ENCODE peak calls at places on chromosomes 5 and 9, in four cellular contexts. One of them, this sample, is unnamed.

GRCh38 chr9:34216325-34216724 is 37.5 kb downstream of the UBAP1 start:
- DNase-seq in HepG2: no peak
- DNase-seq in GM12878: no peak
- DNase-seq in H1: no peak
- DNase-seq in this sample: no peak

GRCh38 chr5:124461857-124462423 is 284.5 kb downstream of the ZNF608 start:
- DNase-seq in GM12878: no peak
- DNase-seq in HepG2: no peak
- DNase-seq in H1: no peak
- DNase-seq in this sample: no peak

GRCh38 chr5:151772029-151772867 is 494 bp downstream of the G3BP1 start:
- DNase-seq in GM12878: no peak
- DNase-seq in HepG2: peak; percentile 23
- DNase-seq in H1: no peak
- DNase-seq in this sample: peak; percentile 27

GRCh38 chr9:137974746-137975526 is 97.4 kb downstream of the CACNA1B start:
- DNase-seq in H1: no peak
- DNase-seq in GM12878: no peak
- DNase-seq in HepG2: no peak
- DNase-seq in this sample: no peak

GRCh38 chr5:59174248-59174844 is 591.5 kb downstream of the RAB3C start:
- DNase-seq in H1: no peak
- DNase-seq in HepG2: peak; percentile 63
- DNase-seq in GM12878: no peak
- DNase-seq in this sample: no peak

GRCh38 chr5:172107606-172108005 is 80.4 kb downstream of the STK10 start:
- DNase-seq in HepG2: no peak
- DNase-seq in H1: no peak
- DNase-seq in GM12878: no peak
- DNase-seq in this sample: no peak

GRCh38 chr5:138212828-138213160 is 329 bp downstream of the CDC23 start:
- DNase-seq in H1: no peak
- DNase-seq in HepG2: no peak
- DNase-seq in GM12878: no peak
- DNase-seq in this sample: peak; percentile 25

GRCh38 chr5:90911169-90911568 is 352.6 kb downstream of the ADGRV1 start:
- DNase-seq in H1: no peak
- DNase-seq in GM12878: no peak
- DNase-seq in HepG2: peak; percentile 88
- DNase-seq in this sample: no peak

GRCh38 chr9:36030871-36031270 is 5.8 kb upstream of the RECK start:
- DNase-seq in HepG2: no peak
- DNase-seq in H1: no peak
- DNase-seq in GM12878: no peak
- DNase-seq in this sample: no peak

GRCh38 chr5:43363445-43364152 is 48.6 kb downstream of the CCL28 start:
- DNase-seq in GM12878: no peak
- DNase-seq in H1: no peak
- DNase-seq in HepG2: no peak
- DNase-seq in this sample: no peak

GRCh38 chr5:176660860-176661641 is 13.8 kb downstream of the TSPAN17 start:
- DNase-seq in H1: peak; percentile 80
- DNase-seq in GM12878: peak; percentile 16
- DNase-seq in HepG2: peak; percentile 65
- DNase-seq in this sample: peak; percentile 90

GRCh38 chr5:89697581-89697980 is 712.0 kb downstream of the CETN3 start:
- DNase-seq in GM12878: no peak
- DNase-seq in H1: no peak
- DNase-seq in HepG2: no peak
- DNase-seq in this sample: no peak

GRCh38 chr9:15982182-15982581 is 429.3 kb downstream of the CCDC171 start:
- DNase-seq in H1: no peak
- DNase-seq in GM12878: no peak
- DNase-seq in HepG2: no peak
- DNase-seq in this sample: no peak

GRCh38 chr5:9441610-9442009 is 104.3 kb downstream of the SEMA5A start:
- DNase-seq in HepG2: no peak
- DNase-seq in H1: no peak
- DNase-seq in GM12878: no peak
- DNase-seq in this sample: no peak

GRCh38 chr5:16312786-16313185 is 133.2 kb upstream of the MARCHF11 start:
- DNase-seq in HepG2: no peak
- DNase-seq in H1: no peak
- DNase-seq in GM12878: no peak
- DNase-seq in this sample: no peak

GRCh38 chr9:123048748-123049147 is 15.3 kb downstream of the GPR21 start:
- DNase-seq in HepG2: no peak
- DNase-seq in H1: no peak
- DNase-seq in GM12878: no peak
- DNase-seq in this sample: no peak

GRCh38 chr5:55850839-55851674 is at the start of gene IL31RA:
- DNase-seq in HepG2: peak; percentile 11
- DNase-seq in H1: no peak
- DNase-seq in GM12878: no peak
- DNase-seq in this sample: no peak

GRCh38 chr9:36717276-36717675 is 144.6 kb downstream of the MELK start:
- DNase-seq in HepG2: no peak
- DNase-seq in GM12878: no peak
- DNase-seq in H1: no peak
- DNase-seq in this sample: no peak

GRCh38 chr5:69024241-69024651 is 69.6 kb upstream of the SLC30A5 start:
- DNase-seq in HepG2: peak; percentile 58
- DNase-seq in H1: no peak
- DNase-seq in GM12878: no peak
- DNase-seq in this sample: peak; percentile 56

GRCh38 chr5:132228241-132229035 is 785 bp upstream of the P4HA2 start:
- DNase-seq in HepG2: no peak
- DNase-seq in H1: no peak
- DNase-seq in GM12878: no peak
- DNase-seq in this sample: no peak

GRCh38 chr9:15873573-15874177 is 320.8 kb downstream of the CCDC171 start:
- DNase-seq in GM12878: no peak
- DNase-seq in HepG2: peak; percentile 33
- DNase-seq in H1: no peak
- DNase-seq in this sample: peak; percentile 4

GRCh38 chr5:6686916-6687409 is 26.3 kb upstream of the TENT4A start:
- DNase-seq in HepG2: peak; percentile 42
- DNase-seq in GM12878: no peak
- DNase-seq in H1: no peak
- DNase-seq in this sample: no peak

GRCh38 chr5:77957-78804 is 13.8 kb upstream of the PLEKHG4B start:
- DNase-seq in H1: no peak
- DNase-seq in GM12878: no peak
- DNase-seq in HepG2: peak; percentile 32
- DNase-seq in this sample: peak; percentile 56

GRCh38 chr5:142902188-142902965 is 132.2 kb downstream of the ARHGAP26 start:
- DNase-seq in HepG2: no peak
- DNase-seq in GM12878: no peak
- DNase-seq in H1: no peak
- DNase-seq in this sample: no peak

GRCh38 chr9:130627896-130628792 is 36.2 kb upstream of the PRDM12 start:
- DNase-seq in HepG2: no peak
- DNase-seq in GM12878: no peak
- DNase-seq in H1: no peak
- DNase-seq in this sample: no peak

GRCh38 chr5:82234880-82235279 is 43.3 kb downstream of the RPS23 start:
- DNase-seq in GM12878: no peak
- DNase-seq in H1: no peak
- DNase-seq in HepG2: no peak
- DNase-seq in this sample: no peak

GRCh38 chr5:165497707-165498106 is 1992.3 kb downstream of the MAT2B start:
- DNase-seq in H1: peak; percentile 7
- DNase-seq in GM12878: no peak
- DNase-seq in HepG2: no peak
- DNase-seq in this sample: no peak

GRCh38 chr5:138874241-138874640 is 894 bp downstream of the LRRTM2 start:
- DNase-seq in H1: no peak
- DNase-seq in HepG2: no peak
- DNase-seq in GM12878: no peak
- DNase-seq in this sample: no peak

GRCh38 chr9:130423272-130423671 is 21.5 kb upstream of the ASS1 start:
- DNase-seq in H1: no peak
- DNase-seq in HepG2: no peak
- DNase-seq in GM12878: no peak
- DNase-seq in this sample: no peak

GRCh38 chr5:110957934-110958333 is 113.6 kb upstream of the TSLP start:
- DNase-seq in HepG2: no peak
- DNase-seq in GM12878: no peak
- DNase-seq in H1: no peak
- DNase-seq in this sample: no peak

GRCh38 chr9:104339692-104340091 is 164.4 kb upstream of the OR13F1 start:
- DNase-seq in GM12878: no peak
- DNase-seq in HepG2: no peak
- DNase-seq in H1: no peak
- DNase-seq in this sample: no peak

GRCh38 chr5:29939988-29940387 is 1253.5 kb upstream of the CDH6 start:
- DNase-seq in HepG2: no peak
- DNase-seq in H1: no peak
- DNase-seq in GM12878: no peak
- DNase-seq in this sample: no peak

GRCh38 chr9:77384406-77384805 is 207.1 kb downstream of the VPS13A start:
- DNase-seq in HepG2: no peak
- DNase-seq in GM12878: no peak
- DNase-seq in H1: no peak
- DNase-seq in this sample: no peak

GRCh38 chr9:122095010-122095767 is 2.1 kb upstream of the TTLL11 start:
- DNase-seq in HepG2: peak; percentile 48
- DNase-seq in H1: no peak
- DNase-seq in GM12878: no peak
- DNase-seq in this sample: peak; percentile 81

GRCh38 chr5:11105706-11106105 is 344.7 kb upstream of the DAP start:
- DNase-seq in HepG2: no peak
- DNase-seq in GM12878: no peak
- DNase-seq in H1: no peak
- DNase-seq in this sample: no peak

GRCh38 chr5:57177479-57178156 is 3.8 kb downstream of the GPBP1 start:
- DNase-seq in GM12878: no peak
- DNase-seq in HepG2: no peak
- DNase-seq in H1: no peak
- DNase-seq in this sample: no peak
- H4K20me1 ChIP-seq in GM12878: peaks cover 10% of the 10 kb centered on the region
- H4K20me1 ChIP-seq in HepG2: peaks cover 66% of the 10 kb centered on the region
- H4K20me1 ChIP-seq in H1: peaks cover 43% of the 10 kb centered on the region
- H4K20me1 ChIP-seq in this sample: peaks cover 46% of the 10 kb centered on the region

DNA sequence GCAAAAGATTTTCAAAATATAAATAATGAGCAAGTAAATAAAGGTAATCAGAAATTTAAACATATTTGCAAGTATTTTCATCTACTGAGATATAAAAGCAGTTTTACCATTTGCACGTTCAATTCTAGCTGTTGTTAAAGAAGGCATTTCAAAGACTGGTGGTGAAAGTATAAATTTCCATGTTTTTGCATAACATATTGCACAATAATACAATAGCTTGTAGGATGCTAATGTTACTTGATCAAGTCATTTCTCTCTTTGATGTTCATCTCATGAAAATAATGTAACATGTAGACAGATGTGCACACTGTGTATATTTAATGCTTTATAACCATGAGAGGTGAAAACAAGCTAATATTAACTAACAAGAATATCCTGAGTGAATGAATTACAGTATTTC is 651.9 kb downstream of the CDH9 start:
- DNase-seq in H1: no peak
- DNase-seq in GM12878: no peak
- DNase-seq in HepG2: no peak
- DNase-seq in this sample: no peak
- TF ChIP-seq HDAC6 in H1: no peak
- TF ChIP-seq HDAC6 in GM12878: no peak
- TF ChIP-seq HDAC6 in HepG2: no peak
- TF ChIP-seq HDAC6 in this sample: no peak

DNA sequence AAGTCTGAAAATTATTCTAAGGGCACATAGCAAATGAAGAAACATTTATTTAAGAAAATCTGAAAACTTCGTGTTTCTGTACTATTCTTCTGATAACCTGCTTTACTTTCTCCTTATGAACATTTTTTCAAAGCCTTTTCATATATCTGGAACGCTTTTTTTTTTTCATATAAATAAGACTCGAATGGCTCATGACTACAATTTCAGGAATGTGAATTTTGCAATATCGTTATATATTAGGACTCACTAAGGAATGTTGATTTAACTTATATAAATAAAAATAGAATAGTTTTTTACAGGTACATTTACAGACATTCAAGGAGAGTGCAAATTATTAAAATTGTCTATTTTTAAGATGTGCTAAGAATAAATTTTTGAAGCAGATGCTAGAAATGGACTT is 42.9 kb downstream of the GPBP1 start:
- DNase-seq in H1: no peak
- DNase-seq in HepG2: no peak
- DNase-seq in GM12878: no peak
- DNase-seq in this sample: no peak
- H4K20me1 ChIP-seq in H1: peaks cover 11% of the 10 kb centered on the region
- H4K20me1 ChIP-seq in HepG2: peaks cover 37% of the 10 kb centered on the region
- H4K20me1 ChIP-seq in GM12878: peaks cover 5% of the 10 kb centered on the region
- H4K20me1 ChIP-seq in this sample: peaks cover 7% of the 10 kb centered on the region

DNA sequence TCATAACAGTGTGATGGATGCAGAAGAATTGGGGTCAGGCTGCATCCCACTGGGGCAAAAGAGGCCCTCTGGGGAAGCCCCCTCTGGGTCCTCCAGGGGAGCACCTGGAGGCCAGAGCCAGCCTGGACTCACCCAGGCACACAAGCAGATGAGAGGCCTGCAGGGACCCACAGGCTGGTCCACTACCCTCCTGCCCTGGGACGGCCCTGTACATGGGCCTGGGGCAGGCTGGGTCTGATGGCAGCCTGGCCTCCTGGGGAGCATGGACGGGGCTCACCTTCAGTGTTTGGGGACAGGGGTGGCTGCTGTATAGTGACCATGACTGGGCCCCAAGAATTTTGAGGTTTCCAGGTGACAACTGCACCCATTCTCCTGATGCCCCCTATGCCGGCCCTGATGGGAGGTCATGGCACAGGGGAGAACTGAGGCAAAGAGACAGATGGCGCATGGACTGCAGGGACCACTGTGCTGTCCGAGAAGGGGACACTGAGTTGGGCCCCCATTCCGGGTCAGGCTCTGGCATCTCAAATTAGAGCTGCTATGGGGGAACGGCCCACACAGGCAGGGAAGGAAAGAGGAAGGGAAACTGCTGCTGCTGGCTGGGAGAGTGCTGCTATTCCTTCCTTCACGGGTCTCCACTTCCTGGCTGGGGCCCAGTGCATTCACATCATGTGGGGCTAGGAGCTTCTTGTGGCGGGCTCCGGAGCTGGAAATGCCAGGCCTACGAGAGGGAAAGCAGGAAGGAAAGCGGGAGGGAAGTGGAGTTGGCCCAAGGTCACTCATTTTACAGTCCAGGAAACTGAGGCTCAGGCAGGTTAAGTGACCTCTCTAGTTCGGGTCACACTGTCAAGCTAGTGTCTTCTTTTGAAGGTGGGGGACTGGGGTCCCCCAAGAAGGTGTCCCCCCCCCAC is 1.5 kb upstream of the CARD19 start:
- DNase-seq in H1: no peak
- DNase-seq in HepG2: no peak
- DNase-seq in GM12878: no peak
- DNase-seq in this sample: no peak
- TF ChIP-seq HDAC6 in H1: no peak
- TF ChIP-seq HDAC6 in HepG2: no peak
- TF ChIP-seq HDAC6 in GM12878: no peak
- TF ChIP-seq HDAC6 in this sample: no peak

This sample was measured in K562.